ENCODE peak calls at places on chromosome 15, in five cellular contexts. C is T-helper 2 cell, Z is SK-MEL-5, J is B cell, K is tibial artery. R is an unnamed sample.

GRCh38 chr15:25287823-25288222 is 151.0 kb downstream of the UBE3A start:
- DNase-seq in C (no peak), Z (no peak), J (no peak), K (no peak), R (no peak)

GRCh38 chr15:47717036-47717611 is at the start of gene SEMA6D:
- DNase-seq in C (no peak), Z (peak; percentile 64), J (no peak), K (peak; percentile 86), R (peak; percentile 25)

GRCh38 chr15:81092559-81092902 is 41.5 kb upstream of the CFAP161 start:
- DNase-seq in C (no peak), Z (peak; percentile 46), J (no peak), K (no peak), R (no peak)

GRCh38 chr15:83170474-83171165 is 37.0 kb downstream of the HDGFL3 start:
- DNase-seq in C (no peak), Z (no peak), J (no peak), K (no peak), R (no peak)

GRCh38 chr15:63968700-63969099 is 77.6 kb downstream of the DAPK2 start:
- DNase-seq in C (no peak), Z (peak; percentile 69), J (no peak), K (no peak), R (no peak)

GRCh38 chr15:33013827-33014445 is 180.6 kb downstream of the FMN1 start:
- DNase-seq in C (peak; percentile 15), Z (no peak), J (no peak), K (no peak), R (no peak)

GRCh38 chr15:80844011-80844732 is 65.0 kb downstream of the CEMIP start:
- DNase-seq in C (no peak), Z (peak; percentile 19), J (no peak), K (no peak), R (no peak)

GRCh38 chr15:74768771-74769342 is 13.0 kb upstream of the CSK start:
- DNase-seq in C (peak; percentile 58), Z (peak; percentile 74), J (peak; percentile 67), K (peak; percentile 74), R (peak; percentile 80)

GRCh38 chr15:60614862-60615771 is 136.2 kb upstream of the ICE2 start:
- DNase-seq in C (no peak), Z (no peak), J (no peak), K (no peak), R (no peak)

GRCh38 chr15:45612790-45613415 is 21.9 kb upstream of the SQOR start:
- DNase-seq in C (no peak), Z (no peak), J (no peak), K (no peak), R (no peak)

GRCh38 chr15:81387629-81388430 is 13.8 kb upstream of the TMC3 start:
- DNase-seq in C (no peak), Z (no peak), J (no peak), K (no peak), R (no peak)

GRCh38 chr15:20348291-20348899 is 193.2 kb downstream of the GOLGA6L6 start:
- DNase-seq in C (no peak), Z (no peak), J (no peak), K (no peak), R (peak; percentile 37)

GRCh38 chr15:74995779-74996765 is 709 bp downstream of the SCAMP5 start:
- DNase-seq in C (no peak), Z (no peak), J (no peak), K (no peak), R (no peak)

GRCh38 chr15:29686445-29687203 is 135.6 kb downstream of the TJP1 start:
- DNase-seq in C (no peak), Z (no peak), J (no peak), K (no peak), R (no peak)

GRCh38 chr15:80739919-80740318 is 39.3 kb upstream of the CEMIP start:
- DNase-seq in C (no peak), Z (no peak), J (no peak), K (no peak), R (no peak)

GRCh38 chr15:48433226-48433886 is 102.1 kb downstream of the DUT start:
- DNase-seq in C (peak; percentile 45), Z (peak; percentile 79), J (no peak), K (no peak), R (peak; percentile 13)

GRCh38 chr15:98530570-98530969 is 117.8 kb upstream of the IGF1R start:
- DNase-seq in C (no peak), Z (no peak), J (no peak), K (no peak), R (no peak)

GRCh38 chr15:50330921-50331320 is 24.1 kb downstream of the GABPB1 start:
- DNase-seq in C (no peak), Z (no peak), J (no peak), K (no peak), R (peak; percentile 25)

GRCh38 chr15:85621096-85621495 is 173.6 kb downstream of the KLHL25 start:
- DNase-seq in C (no peak), Z (peak; percentile 17), J (no peak), K (no peak), R (no peak)

GRCh38 chr15:39451121-39451698 is 129.7 kb upstream of the THBS1 start:
- DNase-seq in C (no peak), Z (no peak), J (no peak), K (no peak), R (no peak)

GRCh38 chr15:68885070-68885469 is 45.3 kb upstream of the SPESP1 start:
- DNase-seq in C (no peak), Z (no peak), J (no peak), K (no peak), R (no peak)

GRCh38 chr15:80970658-80971057 is 19.0 kb downstream of the MESD start:
- DNase-seq in C (no peak), Z (no peak), J (no peak), K (no peak), R (no peak)

GRCh38 chr15:31200735-31201151 is 99.2 kb upstream of the TRPM1 start:
- DNase-seq in C (peak; percentile 70), Z (peak; percentile 43), J (peak; percentile 71), K (peak; percentile 76), R (peak; percentile 55)

GRCh38 chr15:78059110-78059839 is 18.2 kb downstream of the TBC1D2B start:
- DNase-seq in C (no peak), Z (no peak), J (no peak), K (peak; percentile 59), R (no peak)

GRCh38 chr15:42931702-42932486 is 11.3 kb upstream of the TTBK2 start:
- DNase-seq in C (no peak), Z (no peak), J (no peak), K (no peak), R (no peak)

GRCh38 chr15:73939138-73939537 is 12.9 kb downstream of the LOXL1 start:
- DNase-seq in C (no peak), Z (peak; percentile 20), J (no peak), K (peak; percentile 60), R (no peak)

GRCh38 chr15:73699249-73700040 is 15.3 kb downstream of the CD276 start:
- DNase-seq in C (no peak), Z (no peak), J (no peak), K (no peak), R (no peak)

GRCh38 chr15:77797270-77797669 is 164.6 kb upstream of the LINGO1 start:
- DNase-seq in C (no peak), Z (no peak), J (no peak), K (no peak), R (no peak)

GRCh38 chr15:42375252-42375651 is 16.0 kb downstream of the CAPN3 start:
- DNase-seq in C (no peak), Z (no peak), J (no peak), K (no peak), R (no peak)

GRCh38 chr15:59622289-59622688 is 10.7 kb downstream of the GCNT3 start:
- DNase-seq in C (peak; percentile 77), Z (peak; percentile 73), J (peak; percentile 55), K (no peak), R (peak; percentile 79)

GRCh38 chr15:36334059-36334458 is 245.4 kb upstream of the CDIN1 start:
- DNase-seq in C (no peak), Z (no peak), J (no peak), K (no peak), R (no peak)

GRCh38 chr15:52247032-52247431 is 48.6 kb downstream of the MYO5C start:
- DNase-seq in C (no peak), Z (no peak), J (no peak), K (no peak), R (no peak)

GRCh38 chr15:73578036-73578435 is 55.2 kb downstream of the NPTN start:
- DNase-seq in C (no peak), Z (no peak), J (no peak), K (no peak), R (no peak)

GRCh38 chr15:31457631-31458526 is 131.2 kb downstream of the KLF13 start:
- DNase-seq in C (no peak), Z (no peak), J (no peak), K (peak; percentile 84), R (no peak)

R was measured in GM20000.